ENCODE peak calls at places on chromosomes 7 and 10, in four cellular contexts. One of them, this sample, is unnamed.

GRCh38 chr7:76051840-76052239 is 3.9 kb downstream of the MDH2 start:
- DNase-seq in AG09309: no peak
- DNase-seq in adrenal gland: no peak
- DNase-seq in heart right ventricle: no peak
- DNase-seq in this sample: no peak

GRCh38 chr10:132036887-132037675 is 28.7 kb upstream of the JAKMIP3 start:
- DNase-seq in adrenal gland: no peak
- DNase-seq in heart right ventricle: no peak
- DNase-seq in AG09309: no peak
- DNase-seq in this sample: peak; percentile 17

GRCh38 chr10:128499956-128500355 is 373.7 kb upstream of the MKI67 start:
- DNase-seq in adrenal gland: no peak
- DNase-seq in AG09309: no peak
- DNase-seq in heart right ventricle: no peak
- DNase-seq in this sample: no peak

GRCh38 chr10:122911889-122912484 is 1.6 kb downstream of the FAM24A start:
- DNase-seq in heart right ventricle: peak; percentile 19
- DNase-seq in AG09309: no peak
- DNase-seq in adrenal gland: peak; percentile 45
- DNase-seq in this sample: peak; percentile 71

GRCh38 chr7:72785166-72785955 is 42.6 kb downstream of the TYW1B start:
- DNase-seq in AG09309: peak; percentile 11
- DNase-seq in adrenal gland: no peak
- DNase-seq in heart right ventricle: no peak
- DNase-seq in this sample: peak; percentile 8

GRCh38 chr10:108250954-108251620 is 1086.6 kb upstream of the SORCS1 start:
- DNase-seq in heart right ventricle: no peak
- DNase-seq in AG09309: no peak
- DNase-seq in adrenal gland: no peak
- DNase-seq in this sample: peak; percentile 28

GRCh38 chr7:121083790-121084251 is 95.3 kb downstream of the CPED1 start:
- DNase-seq in heart right ventricle: no peak
- DNase-seq in AG09309: no peak
- DNase-seq in adrenal gland: no peak
- DNase-seq in this sample: peak; percentile 51

GRCh38 chr10:85612378-85612775 is 754.2 kb downstream of the GRID1 start:
- DNase-seq in adrenal gland: no peak
- DNase-seq in AG09309: no peak
- DNase-seq in heart right ventricle: no peak
- DNase-seq in this sample: no peak

GRCh38 chr7:157407512-157408257 is 70.9 kb downstream of the DNAJB6 start:
- DNase-seq in AG09309: no peak
- DNase-seq in heart right ventricle: no peak
- DNase-seq in adrenal gland: no peak
- DNase-seq in this sample: no peak

GRCh38 chr7:91913612-91914011 is 27.1 kb upstream of the AKAP9 start:
- DNase-seq in AG09309: peak; percentile 23
- DNase-seq in adrenal gland: no peak
- DNase-seq in heart right ventricle: no peak
- DNase-seq in this sample: peak; percentile 28

GRCh38 chr7:106878748-106879439 is 13.8 kb downstream of the PIK3CG start:
- DNase-seq in heart right ventricle: no peak
- DNase-seq in adrenal gland: no peak
- DNase-seq in AG09309: no peak
- DNase-seq in this sample: no peak
- TF ChIP-seq CTCF in heart right ventricle: no peak
- TF ChIP-seq CTCF in adrenal gland: no peak
- TF ChIP-seq CTCF in AG09309: no peak
- TF ChIP-seq CTCF in this sample: no peak

GRCh38 chr7:43871064-43871463 is 1.7 kb upstream of the MRPS24 start:
- DNase-seq in adrenal gland: no peak
- DNase-seq in heart right ventricle: no peak
- DNase-seq in AG09309: no peak
- DNase-seq in this sample: no peak

GRCh38 chr7:43869018-43869897 is at the start of gene MRPS24:
- DNase-seq in AG09309: peak; percentile 86
- DNase-seq in heart right ventricle: peak; percentile 95
- DNase-seq in adrenal gland: peak; percentile 98
- DNase-seq in this sample: peak; percentile 98

GRCh38 chr7:43869898-43870240 is 552 bp upstream of the MRPS24 start:
- DNase-seq in AG09309: peak; percentile 89
- DNase-seq in heart right ventricle: peak; percentile 35
- DNase-seq in adrenal gland: peak; percentile 64
- DNase-seq in this sample: peak; percentile 95

GRCh38 chr7:43868681-43869017 is 668 bp downstream of the MRPS24 start:
- DNase-seq in heart right ventricle: no peak
- DNase-seq in AG09309: no peak
- DNase-seq in adrenal gland: no peak
- DNase-seq in this sample: no peak

DNA sequence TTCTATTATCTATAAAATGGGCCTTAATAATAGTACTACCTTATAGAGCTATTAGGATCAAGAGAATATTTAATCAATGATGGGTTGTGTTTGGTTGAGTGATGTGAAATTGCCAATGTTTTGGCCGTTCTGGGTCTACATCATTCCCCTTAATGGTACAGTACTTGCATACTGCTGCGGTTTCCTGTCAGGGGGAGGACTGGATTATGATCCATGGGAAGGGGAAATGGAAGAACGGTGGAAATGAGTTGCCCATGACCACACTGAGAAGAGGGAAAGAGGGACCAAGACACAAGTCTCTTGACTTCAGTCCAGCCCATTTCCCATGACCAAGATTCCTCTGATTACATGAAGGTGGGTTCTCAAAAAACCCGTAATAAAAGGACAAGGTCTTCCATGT is 999 bp upstream of the MRPS24 start:
- DNase-seq in adrenal gland: no peak
- DNase-seq in AG09309: no peak
- DNase-seq in heart right ventricle: no peak
- DNase-seq in this sample: no peak
- H3K4me3 ChIP-seq in adrenal gland: no peak overlapping the region
- H3K4me3 ChIP-seq in AG09309: no peak overlapping the region
- H3K4me3 ChIP-seq in heart right ventricle: no peak overlapping the region
- H3K4me3 ChIP-seq in this sample: no peak overlapping the region

DNA sequence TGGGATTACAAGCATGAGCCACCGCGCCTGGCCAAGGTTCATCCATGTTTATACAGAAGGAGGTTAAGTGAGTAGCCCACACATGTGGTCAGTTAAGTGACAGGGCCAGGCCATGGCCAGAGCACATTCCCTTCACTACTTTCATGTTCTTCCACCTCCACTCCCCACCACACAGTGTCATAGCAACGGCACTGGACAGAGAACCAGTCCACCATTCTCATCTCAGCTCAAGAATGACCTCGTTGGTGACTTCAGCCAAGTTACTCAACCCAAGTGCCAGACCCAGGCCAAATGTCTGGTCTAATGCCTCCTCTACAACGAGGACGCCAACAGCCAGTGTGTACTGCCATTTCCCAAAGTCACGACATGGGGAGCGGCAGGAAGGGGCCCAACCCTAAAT is 62.4 kb downstream of the INHBA start:
- DNase-seq in AG09309: no peak
- DNase-seq in adrenal gland: no peak
- DNase-seq in heart right ventricle: no peak
- DNase-seq in this sample: peak; percentile 58
- TF ChIP-seq CTCF in AG09309: no peak
- TF ChIP-seq CTCF in adrenal gland: no peak
- TF ChIP-seq CTCF in heart right ventricle: no peak
- TF ChIP-seq CTCF in this sample: no peak

GRCh38 chr10:11682896-11683295 is 59.3 kb upstream of the ECHDC3 start:
- DNase-seq in adrenal gland: no peak
- DNase-seq in AG09309: no peak
- DNase-seq in heart right ventricle: no peak
- DNase-seq in this sample: peak; percentile 26

GRCh38 chr10:11685787-11686218 is 56.4 kb upstream of the ECHDC3 start:
- DNase-seq in adrenal gland: peak; percentile 83
- DNase-seq in AG09309: no peak
- DNase-seq in heart right ventricle: peak; percentile 64
- DNase-seq in this sample: peak; percentile 52

GRCh38 chr10:11683529-11684320 is 58.5 kb upstream of the ECHDC3 start:
- DNase-seq in adrenal gland: no peak
- DNase-seq in heart right ventricle: no peak
- DNase-seq in AG09309: no peak
- DNase-seq in this sample: no peak

GRCh38 chr10:11687357-11687771 is 54.8 kb upstream of the ECHDC3 start:
- DNase-seq in AG09309: no peak
- DNase-seq in heart right ventricle: no peak
- DNase-seq in adrenal gland: peak; percentile 71
- DNase-seq in this sample: no peak

GRCh38 chr10:11684717-11685645 is 57.2 kb upstream of the ECHDC3 start:
- DNase-seq in AG09309: peak; percentile 71
- DNase-seq in adrenal gland: peak; percentile 68
- DNase-seq in heart right ventricle: peak; percentile 66
- DNase-seq in this sample: peak; percentile 68
- H3K4me3 ChIP-seq in AG09309: peak overlapping the region; percentile 35
- H3K4me3 ChIP-seq in adrenal gland: peak overlapping the region; percentile 24
- H3K4me3 ChIP-seq in heart right ventricle: peak overlapping the region; percentile 6
- H3K4me3 ChIP-seq in this sample: peak overlapping the region; percentile 45

GRCh38 chr7:124152859-124153692 is 120.2 kb upstream of the TMEM229A start:
- DNase-seq in AG09309: no peak
- DNase-seq in adrenal gland: no peak
- DNase-seq in heart right ventricle: no peak
- DNase-seq in this sample: peak; percentile 59

DNA sequence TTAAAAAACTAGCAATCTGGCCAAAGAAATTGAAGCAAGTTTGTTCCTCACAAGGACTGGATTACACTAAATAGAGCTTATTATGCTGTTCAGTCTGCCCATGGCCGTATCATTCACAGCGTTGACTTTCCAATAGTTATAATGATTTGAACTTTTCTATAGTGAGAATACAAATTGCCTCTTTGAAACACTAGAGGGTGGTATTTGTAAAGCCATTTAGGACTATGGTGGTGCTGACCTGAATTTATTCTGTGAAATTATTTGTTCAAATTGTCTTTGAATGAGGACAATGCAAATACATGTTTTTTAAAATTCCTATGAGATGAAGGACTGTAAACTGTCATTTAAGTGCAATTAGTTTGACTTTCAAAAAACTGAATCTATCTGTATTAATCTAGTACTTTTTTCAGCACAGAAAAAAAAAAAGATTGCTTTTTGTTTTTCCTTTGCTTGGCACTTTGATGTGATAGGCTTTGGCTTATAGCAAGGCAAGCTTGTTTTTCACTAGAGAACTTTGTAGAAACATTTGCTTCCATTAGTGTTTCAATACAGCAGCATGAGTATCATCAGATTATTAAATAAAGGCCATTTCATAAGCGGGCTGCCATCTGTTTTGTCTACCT is 122.6 kb upstream of the TMEM229A start:
- DNase-seq in heart right ventricle: no peak
- DNase-seq in AG09309: no peak
- DNase-seq in adrenal gland: no peak
- DNase-seq in this sample: peak; percentile 61
- TF ChIP-seq CTCF in heart right ventricle: peak; percentile 57
- TF ChIP-seq CTCF in AG09309: no peak
- TF ChIP-seq CTCF in adrenal gland: peak; percentile 34
- TF ChIP-seq CTCF in this sample: peak; percentile 64

DNA sequence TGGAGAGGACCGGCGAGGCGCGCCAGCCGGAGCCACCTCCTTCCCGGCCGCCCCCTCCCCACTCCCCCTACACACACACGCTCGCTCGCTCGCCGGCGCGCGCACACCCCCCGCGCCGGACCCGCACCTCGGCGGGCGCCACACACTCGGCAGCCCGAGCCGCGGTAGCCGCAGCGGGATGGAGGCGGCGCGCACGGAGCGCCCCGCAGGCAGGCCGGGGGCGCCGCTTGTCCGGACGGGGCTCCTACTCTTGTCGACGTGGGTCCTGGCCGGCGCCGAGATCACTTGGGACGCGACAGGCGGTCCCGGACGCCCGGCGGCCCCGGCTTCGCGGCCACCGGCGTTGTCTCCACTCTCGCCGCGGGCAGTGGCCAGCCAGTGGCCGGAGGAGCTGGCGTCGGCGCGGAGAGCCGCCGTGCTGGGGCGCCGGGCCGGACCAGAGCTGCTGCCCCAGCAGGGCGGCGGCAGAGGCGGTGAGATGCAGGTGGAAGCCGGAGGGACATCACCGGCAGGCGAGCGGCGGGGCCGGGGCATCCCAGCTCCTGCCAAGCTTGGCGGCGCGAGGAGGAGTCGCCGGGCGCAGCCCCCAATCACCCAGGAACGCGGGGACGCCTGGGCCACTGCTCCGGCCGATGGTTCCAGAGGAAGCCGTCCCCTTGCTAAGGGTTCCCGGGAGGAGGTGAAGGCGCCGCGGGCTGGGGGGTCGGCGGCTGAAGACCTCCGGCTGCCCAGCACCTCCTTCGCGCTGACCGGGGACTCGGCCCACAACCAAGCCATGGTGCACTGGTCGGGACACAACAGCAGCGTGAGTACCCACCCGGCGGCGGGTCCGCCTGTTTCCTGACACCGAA is at the start of gene SORCS3:
- DNase-seq in adrenal gland: no peak
- DNase-seq in AG09309: no peak
- DNase-seq in heart right ventricle: no peak
- DNase-seq in this sample: no peak
- H3K4me3 ChIP-seq in adrenal gland: no peak within 1 kb of the TSS
- H3K4me3 ChIP-seq in AG09309: peak within 1 kb of the TSS; percentile 14
- H3K4me3 ChIP-seq in heart right ventricle: no peak within 1 kb of the TSS
- H3K4me3 ChIP-seq in this sample: no peak within 1 kb of the TSS

GRCh38 chr10:126465771-126466170 is 77.5 kb upstream of the ADAM12 start:
- DNase-seq in heart right ventricle: no peak
- DNase-seq in AG09309: no peak
- DNase-seq in adrenal gland: no peak
- DNase-seq in this sample: peak; percentile 28
- TF ChIP-seq CTCF in heart right ventricle: peak; percentile 9
- TF ChIP-seq CTCF in AG09309: no peak
- TF ChIP-seq CTCF in adrenal gland: no peak
- TF ChIP-seq CTCF in this sample: no peak

This sample was measured in choroid plexus epithelial cell.